ENCODE peak calls at places on chromosomes 12 and 14, in four cellular contexts. One of them, this sample, is unnamed.
A peak's percentile ranks its signal among the peaks of the same experiment; 100 is the strongest.

GRCh38 chr12:107519906-107520859 is 165.4 kb upstream of the PWP1 start:
- DNase-seq in IMR-90: no peak
- DNase-seq in HepG2: no peak
- DNase-seq in A549: no peak
- DNase-seq in this sample: no peak

GRCh38 chr14:96037891-96038557 is 1.1 kb upstream of the C14orf132 start:
- DNase-seq in IMR-90: no peak
- DNase-seq in HepG2: no peak
- DNase-seq in A549: peak; percentile 49
- DNase-seq in this sample: no peak

GRCh38 chr14:22523283-22523682 is 65.7 kb downstream of the DAD1 start:
- DNase-seq in IMR-90: no peak
- DNase-seq in A549: no peak
- DNase-seq in HepG2: no peak
- DNase-seq in this sample: no peak

GRCh38 chr14:69077841-69078240 is 75.1 kb downstream of the DCAF5 start:
- DNase-seq in HepG2: no peak
- DNase-seq in IMR-90: peak; percentile 92
- DNase-seq in A549: peak; percentile 77
- DNase-seq in this sample: no peak

GRCh38 chr14:50089213-50089612 is 27.2 kb downstream of the VCPKMT start:
- DNase-seq in A549: no peak
- DNase-seq in HepG2: no peak
- DNase-seq in IMR-90: no peak
- DNase-seq in this sample: no peak

GRCh38 chr12:47775100-47775911 is 2.3 kb downstream of the SLC48A1 start:
- DNase-seq in IMR-90: no peak
- DNase-seq in HepG2: no peak
- DNase-seq in A549: peak; percentile 54
- DNase-seq in this sample: peak; percentile 59

GRCh38 chr14:76955575-76956252 is 72.8 kb downstream of the IRF2BPL start:
- DNase-seq in HepG2: peak; percentile 59
- DNase-seq in A549: peak; percentile 60
- DNase-seq in IMR-90: peak; percentile 59
- DNase-seq in this sample: no peak

GRCh38 chr14:64899958-64900357 is 14.3 kb upstream of the CHURC1 start:
- DNase-seq in A549: no peak
- DNase-seq in IMR-90: peak; percentile 22
- DNase-seq in HepG2: no peak
- DNase-seq in this sample: no peak

GRCh38 chr12:56297400-56297799 is 2.7 kb downstream of the CS start:
- DNase-seq in HepG2: no peak
- DNase-seq in IMR-90: no peak
- DNase-seq in A549: no peak
- DNase-seq in this sample: no peak

GRCh38 chr14:89425931-89426330 is 8.9 kb upstream of the FOXN3 start:
- DNase-seq in A549: no peak
- DNase-seq in IMR-90: peak; percentile 99
- DNase-seq in HepG2: peak; percentile 41
- DNase-seq in this sample: no peak

DNA sequence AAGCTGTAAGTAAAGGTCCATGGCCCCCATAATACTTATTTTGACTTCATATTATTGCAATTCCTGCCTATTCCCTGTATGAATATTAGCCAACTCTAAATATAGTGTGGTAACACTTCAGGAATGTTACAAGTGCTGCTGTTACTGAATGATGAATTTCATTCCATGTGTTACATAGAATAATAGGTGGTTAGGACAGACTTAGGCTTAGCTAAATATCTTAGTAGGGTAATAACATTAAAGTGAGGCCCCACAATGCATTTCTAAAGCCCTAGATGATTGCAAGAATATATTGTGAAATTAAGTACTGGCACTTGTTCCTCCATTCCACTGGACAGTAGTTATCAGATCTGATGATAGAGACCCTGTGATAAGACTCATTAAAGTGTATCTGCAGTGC is 182.7 kb downstream of the PCNX1 start:
- DNase-seq in HepG2: no peak
- DNase-seq in A549: no peak
- DNase-seq in IMR-90: peak; percentile 49
- DNase-seq in this sample: no peak
- TF ChIP-seq MAZ in HepG2: no peak
- TF ChIP-seq MAZ in A549: no peak
- TF ChIP-seq MAZ in IMR-90: no peak
- TF ChIP-seq MAZ in this sample: no peak

GRCh38 chr12:69929125-69929524 is 104.1 kb downstream of the MYRFL start:
- DNase-seq in HepG2: no peak
- DNase-seq in A549: no peak
- DNase-seq in IMR-90: no peak
- DNase-seq in this sample: no peak

GRCh38 chr12:69929531-69929930 is 104.5 kb downstream of the MYRFL start:
- DNase-seq in IMR-90: peak; percentile 6
- DNase-seq in A549: no peak
- DNase-seq in HepG2: no peak
- DNase-seq in this sample: no peak

GRCh38 chr12:69927145-69927544 is 102.1 kb downstream of the MYRFL start:
- DNase-seq in A549: no peak
- DNase-seq in IMR-90: no peak
- DNase-seq in HepG2: no peak
- DNase-seq in this sample: no peak

GRCh38 chr12:69922999-69923398 is 98.0 kb downstream of the MYRFL start:
- DNase-seq in HepG2: no peak
- DNase-seq in A549: no peak
- DNase-seq in IMR-90: no peak
- DNase-seq in this sample: no peak

GRCh38 chr12:69925291-69925690 is 100.3 kb downstream of the MYRFL start:
- DNase-seq in A549: no peak
- DNase-seq in IMR-90: no peak
- DNase-seq in HepG2: peak; percentile 91
- DNase-seq in this sample: no peak
- TF ChIP-seq MAZ in A549: no peak
- TF ChIP-seq MAZ in IMR-90: no peak
- TF ChIP-seq MAZ in HepG2: no peak
- TF ChIP-seq MAZ in this sample: no peak

DNA sequence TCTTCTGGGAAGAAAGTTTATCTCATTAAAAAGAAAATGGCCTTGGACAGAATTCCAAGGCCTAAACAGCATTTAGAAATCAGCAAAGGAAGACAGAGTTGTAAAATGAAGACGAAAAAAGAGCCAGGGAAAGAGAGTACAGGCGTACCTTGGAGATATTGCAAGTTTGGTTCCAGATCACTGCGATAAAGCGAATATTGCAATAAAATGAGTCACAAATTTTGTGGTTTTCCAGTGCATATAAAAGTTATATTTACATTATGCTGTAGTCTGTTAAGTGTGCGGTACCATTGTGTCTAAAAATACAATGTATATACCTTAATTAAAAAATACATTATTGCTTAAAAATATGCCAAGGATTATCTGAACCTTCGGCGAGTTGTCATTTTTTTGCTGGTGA is 9.0 kb downstream of the PCNX1 start:
- DNase-seq in A549: no peak
- DNase-seq in HepG2: no peak
- DNase-seq in IMR-90: no peak
- DNase-seq in this sample: no peak
- TF ChIP-seq MAZ in A549: no peak
- TF ChIP-seq MAZ in HepG2: no peak
- TF ChIP-seq MAZ in IMR-90: no peak
- TF ChIP-seq MAZ in this sample: no peak

GRCh38 chr12:65607271-65607880 is 216.9 kb upstream of the HMGA2 start:
- DNase-seq in A549: no peak
- DNase-seq in HepG2: no peak
- DNase-seq in IMR-90: no peak
- DNase-seq in this sample: no peak
- TF ChIP-seq MAZ in A549: no peak
- TF ChIP-seq MAZ in HepG2: no peak
- TF ChIP-seq MAZ in IMR-90: no peak
- TF ChIP-seq MAZ in this sample: no peak

GRCh38 chr14:48275301-48275700 is 599.9 kb upstream of the MDGA2 start:
- DNase-seq in A549: no peak
- DNase-seq in IMR-90: no peak
- DNase-seq in HepG2: no peak
- DNase-seq in this sample: no peak
- TF ChIP-seq MAZ in A549: no peak
- TF ChIP-seq MAZ in IMR-90: no peak
- TF ChIP-seq MAZ in HepG2: no peak
- TF ChIP-seq MAZ in this sample: no peak

GRCh38 chr12:49347307-49348237 is 884 bp downstream of the DNAJC22 start:
- DNase-seq in HepG2: peak; percentile 95
- DNase-seq in IMR-90: peak; percentile 89
- DNase-seq in A549: peak; percentile 95
- DNase-seq in this sample: peak; percentile 90
- TF ChIP-seq MAZ in HepG2: peak; percentile 96
- TF ChIP-seq MAZ in IMR-90: peak; percentile 87
- TF ChIP-seq MAZ in A549: peak; percentile 92
- TF ChIP-seq MAZ in this sample: peak; percentile 53

This sample was measured in K562.